ENCODE peak calls at places on chromosomes 3 and 15, in ten cellular contexts. W, K, B, L, S, Z, C, U, I and P are unnamed samples. For H3K4me1, the result is how much of the 10 kb centered on the place peaks cover.

GRCh38 chr3:37687966-37688365 is 173.7 kb upstream of the CTDSPL start:
- DNase-seq in W (no peak), K (no peak), B (no peak), L (no peak), S (no peak), Z (no peak), C (no peak), U (no peak), I (no peak), P (no peak)

GRCh38 chr3:177751770-177752169 is 554.5 kb upstream of the TBL1XR1 start:
- DNase-seq in W (no peak), K (no peak), B (no peak), L (no peak), S (no peak), Z (no peak), C (no peak), U (no peak), I (no peak), P (no peak)

GRCh38 chr3:48629894-48630293 is 5.4 kb downstream of the SLC26A6 start:
- DNase-seq in W (no peak), K (no peak), B (no peak), L (peak), S (no peak), Z (no peak), C (no peak), U (no peak), I (no peak), P (no peak)

GRCh38 chr3:141414800-141415462 is 46.6 kb downstream of the ZBTB38 start:
- DNase-seq in W (peak), K (no peak), B (no peak), L (no peak), S (peak), Z (no peak), C (no peak), U (no peak), I (no peak), P (no peak)

GRCh38 chr15:53197426-53197839 is 407.3 kb upstream of the ONECUT1 start:
- DNase-seq in W (peak), K (peak), B (peak), L (no peak), S (peak), Z (peak), C (no peak), U (peak), I (peak), P (peak)

GRCh38 chr15:57496946-57497944 is 94.5 kb upstream of the MYZAP start:
- DNase-seq in W (no peak), K (no peak), B (no peak), L (no peak), S (peak), Z (no peak), C (no peak), U (no peak), I (no peak), P (no peak)

GRCh38 chr3:11375333-11376076 is 103.3 kb downstream of the ATG7 start:
- DNase-seq in W (no peak), K (no peak), B (no peak), L (no peak), S (peak), Z (no peak), C (no peak), U (no peak), I (no peak), P (peak)

GRCh38 chr3:154971341-154971740 is 108.8 kb upstream of the MME start:
- DNase-seq in W (no peak), K (no peak), B (no peak), L (no peak), S (no peak), Z (no peak), C (no peak), U (no peak), I (no peak), P (no peak)

GRCh38 chr3:72618739-72619138 is 229.5 kb downstream of the SHQ1 start:
- DNase-seq in W (no peak), K (no peak), B (no peak), L (no peak), S (no peak), Z (no peak), C (no peak), U (no peak), I (no peak), P (no peak)
- H3K4me1 ChIP-seq in W (under half), K (under half), B (under half), L (under half), S (under half), Z (under half), C (under half), U (under half), I (under half), P (under half)

GRCh38 chr15:52163321-52164190 is 27.6 kb downstream of the GNB5 start:
- DNase-seq in W (no peak), K (no peak), B (no peak), L (peak), S (no peak), Z (no peak), C (no peak), U (peak), I (no peak), P (no peak)
- H3K27ac ChIP-seq in W (no peak), K (no peak), B (no peak), L (no peak), S (no peak), Z (peak), C (no peak), U (peak), I (no peak), P (no peak)

GRCh38 chr15:58931985-58932384 is 1.5 kb downstream of the SLTM start:
- DNase-seq in W (peak), K (no peak), B (no peak), L (no peak), S (peak), Z (no peak), C (no peak), U (peak), I (no peak), P (peak)

GRCh38 chr15:58926823-58927222 is 6.7 kb downstream of the SLTM start:
- DNase-seq in W (no peak), K (no peak), B (no peak), L (no peak), S (no peak), Z (no peak), C (no peak), U (no peak), I (no peak), P (no peak)

GRCh38 chr15:58933311-58934113 is at the start of gene SLTM:
- DNase-seq in W (peak), K (peak), B (peak), L (peak), S (peak), Z (peak), C (peak), U (peak), I (peak), P (peak)

GRCh38 chr15:58932791-58933310 is 628 bp downstream of the SLTM start:
- DNase-seq in W (no peak), K (no peak), B (no peak), L (no peak), S (no peak), Z (no peak), C (no peak), U (no peak), I (no peak), P (peak)

GRCh38 chr15:58929891-58930416 is 3.5 kb downstream of the SLTM start:
- DNase-seq in W (no peak), K (no peak), B (no peak), L (no peak), S (no peak), Z (no peak), C (no peak), U (no peak), I (no peak), P (no peak)
- H3K4me1 ChIP-seq in W (under half), K (under half), B (under half), L (under half), S (under half), Z (under half), C (under half), U (under half), I (under half), P (under half)

GRCh38 chr3:190084983-190085382 is 35.7 kb downstream of the P3H2 start:
- DNase-seq in W (no peak), K (no peak), B (no peak), L (no peak), S (no peak), Z (no peak), C (no peak), U (no peak), I (no peak), P (no peak)

GRCh38 chr3:190088890-190089289 is 31.8 kb downstream of the P3H2 start:
- DNase-seq in W (no peak), K (no peak), B (no peak), L (no peak), S (peak), Z (no peak), C (no peak), U (no peak), I (no peak), P (no peak)

GRCh38 chr3:190086191-190086590 is 34.5 kb downstream of the P3H2 start:
- DNase-seq in W (no peak), K (no peak), B (no peak), L (no peak), S (no peak), Z (peak), C (no peak), U (no peak), I (no peak), P (no peak)

GRCh38 chr3:190081387-190081786 is 39.3 kb downstream of the P3H2 start:
- DNase-seq in W (no peak), K (no peak), B (no peak), L (no peak), S (no peak), Z (no peak), C (no peak), U (no peak), I (no peak), P (no peak)

DNA sequence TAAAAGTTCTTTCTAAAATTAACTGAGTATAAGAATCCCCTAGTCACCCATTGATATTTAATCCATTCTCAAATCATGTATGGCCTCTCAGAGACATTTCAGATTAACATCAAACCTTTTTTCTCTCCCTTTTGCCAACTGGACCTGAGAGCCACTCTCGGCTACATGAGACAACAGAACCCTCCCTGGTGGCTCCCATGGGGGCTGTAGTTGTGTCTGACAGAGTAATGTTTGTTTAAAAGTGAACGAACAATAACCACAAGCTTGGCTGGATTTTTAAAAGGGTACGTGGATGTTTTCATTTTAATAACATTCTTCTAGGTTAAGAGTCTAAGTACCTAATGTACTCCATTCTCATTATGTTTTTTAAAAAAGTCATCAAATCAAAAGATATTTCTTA is 37.1 kb downstream of the P3H2 start:
- DNase-seq in W (no peak), K (no peak), B (no peak), L (no peak), S (no peak), Z (no peak), C (no peak), U (peak), I (no peak), P (no peak)
- H3K27ac ChIP-seq in W (peak), K (no peak), B (no peak), L (no peak), S (no peak), Z (no peak), C (no peak), U (no peak), I (no peak), P (no peak)

DNA sequence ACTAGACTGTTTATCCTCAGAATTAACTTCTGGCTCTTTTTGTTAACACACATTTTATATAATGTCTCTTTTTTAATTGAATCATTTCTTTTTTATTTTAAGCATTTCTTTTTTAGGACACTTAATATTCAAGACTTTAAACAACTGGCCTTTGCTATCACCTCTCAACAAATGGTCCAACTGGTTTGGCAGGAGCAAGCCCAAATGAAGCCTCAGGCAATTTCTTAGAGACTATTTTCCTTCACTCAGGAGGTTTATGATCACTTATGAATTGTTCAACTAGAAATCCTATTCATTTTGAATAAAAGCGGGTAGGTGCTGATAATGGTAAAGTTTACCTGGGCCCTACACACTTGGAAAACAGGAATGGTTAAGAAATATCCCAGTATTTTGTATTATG is 705.6 kb upstream of the GBE1 start:
- DNase-seq in W (no peak), K (no peak), B (no peak), L (no peak), S (no peak), Z (no peak), C (no peak), U (no peak), I (no peak), P (no peak)
- H3K4me1 ChIP-seq in W (under half), K (under half), B (under half), L (under half), S (under half), Z (under half), C (under half), U (under half), I (under half), P (under half)

GRCh38 chr15:48394172-48394571 is 62.9 kb downstream of the DUT start:
- DNase-seq in W (no peak), K (no peak), B (no peak), L (no peak), S (no peak), Z (no peak), C (no peak), U (no peak), I (no peak), P (no peak)
- H3K27ac ChIP-seq in W (no peak), K (peak), B (no peak), L (no peak), S (no peak), Z (no peak), C (peak), U (no peak), I (no peak), P (peak)